ENCODE peak calls at places on chromosomes 1 and 21, in four cellular contexts. One of them, this sample, is unnamed.

GRCh38 chr1:232218955-232219865 is 410.7 kb downstream of the SIPA1L2 start:
- DNase-seq in cardiac fibroblast: no peak
- DNase-seq in fibroblast of mammary gland: no peak
- DNase-seq in endothelial cell of umbilical vein: no peak
- DNase-seq in this sample: no peak

GRCh38 chr1:19765623-19766022 is 34.1 kb downstream of the TMCO4 start:
- DNase-seq in cardiac fibroblast: peak
- DNase-seq in fibroblast of mammary gland: peak
- DNase-seq in endothelial cell of umbilical vein: peak
- DNase-seq in this sample: peak

GRCh38 chr1:155669233-155670162 is 19.1 kb downstream of the YY1AP1 start:
- DNase-seq in cardiac fibroblast: no peak
- DNase-seq in fibroblast of mammary gland: no peak
- DNase-seq in endothelial cell of umbilical vein: no peak
- DNase-seq in this sample: no peak

GRCh38 chr1:189405419-189405818 is 1072.2 kb downstream of the BRINP3 start:
- DNase-seq in cardiac fibroblast: no peak
- DNase-seq in fibroblast of mammary gland: no peak
- DNase-seq in endothelial cell of umbilical vein: no peak
- DNase-seq in this sample: no peak

GRCh38 chr1:224615861-224616760 is at the start of gene CNIH3:
- DNase-seq in cardiac fibroblast: peak
- DNase-seq in fibroblast of mammary gland: peak
- DNase-seq in endothelial cell of umbilical vein: no peak
- DNase-seq in this sample: peak

GRCh38 chr1:207811920-207812720 is 60.3 kb downstream of the CD46 start:
- DNase-seq in cardiac fibroblast: peak
- DNase-seq in fibroblast of mammary gland: peak
- DNase-seq in endothelial cell of umbilical vein: peak
- DNase-seq in this sample: peak

GRCh38 chr1:7235871-7236472 is 450.7 kb downstream of the CAMTA1 start:
- DNase-seq in cardiac fibroblast: no peak
- DNase-seq in fibroblast of mammary gland: no peak
- DNase-seq in endothelial cell of umbilical vein: no peak
- DNase-seq in this sample: peak

GRCh38 chr1:53340660-53341520 is 13.0 kb upstream of the LRP8 start:
- DNase-seq in cardiac fibroblast: no peak
- DNase-seq in fibroblast of mammary gland: peak
- DNase-seq in endothelial cell of umbilical vein: no peak
- DNase-seq in this sample: no peak

GRCh38 chr1:207713529-207713928 is 38.3 kb upstream of the CD46 start:
- DNase-seq in cardiac fibroblast: no peak
- DNase-seq in fibroblast of mammary gland: no peak
- DNase-seq in endothelial cell of umbilical vein: no peak
- DNase-seq in this sample: no peak

GRCh38 chr1:17573518-17574041 is 34.1 kb downstream of the ARHGEF10L start:
- DNase-seq in cardiac fibroblast: no peak
- DNase-seq in fibroblast of mammary gland: no peak
- DNase-seq in endothelial cell of umbilical vein: no peak
- DNase-seq in this sample: no peak

GRCh38 chr1:92784051-92784638 is 763 bp downstream of the EVI5 start:
- DNase-seq in cardiac fibroblast: peak
- DNase-seq in fibroblast of mammary gland: peak
- DNase-seq in endothelial cell of umbilical vein: peak
- DNase-seq in this sample: peak

GRCh38 chr1:89065077-89065868 is at the start of gene GBP1:
- DNase-seq in cardiac fibroblast: peak
- DNase-seq in fibroblast of mammary gland: peak
- DNase-seq in endothelial cell of umbilical vein: peak
- DNase-seq in this sample: no peak

GRCh38 chr21:36470294-36470693 is 9.6 kb downstream of the CLDN14 start:
- DNase-seq in cardiac fibroblast: no peak
- DNase-seq in fibroblast of mammary gland: no peak
- DNase-seq in endothelial cell of umbilical vein: no peak
- DNase-seq in this sample: no peak

GRCh38 chr1:43664369-43664768 is 14.4 kb downstream of the KDM4A start:
- DNase-seq in cardiac fibroblast: no peak
- DNase-seq in fibroblast of mammary gland: no peak
- DNase-seq in endothelial cell of umbilical vein: no peak
- DNase-seq in this sample: no peak

GRCh38 chr1:22508329-22508728 is 55.0 kb upstream of the EPHA8 start:
- DNase-seq in cardiac fibroblast: no peak
- DNase-seq in fibroblast of mammary gland: no peak
- DNase-seq in endothelial cell of umbilical vein: no peak
- DNase-seq in this sample: no peak

GRCh38 chr1:45769261-45769932 is 18.9 kb upstream of the IPP start:
- DNase-seq in cardiac fibroblast: peak
- DNase-seq in fibroblast of mammary gland: peak
- DNase-seq in endothelial cell of umbilical vein: no peak
- DNase-seq in this sample: peak

GRCh38 chr1:40662864-40663263 is 2.6 kb downstream of the RIMS3 start:
- DNase-seq in cardiac fibroblast: no peak
- DNase-seq in fibroblast of mammary gland: no peak
- DNase-seq in endothelial cell of umbilical vein: no peak
- DNase-seq in this sample: peak

GRCh38 chr1:15852828-15853302 is 5.4 kb downstream of the SPEN start:
- DNase-seq in cardiac fibroblast: no peak
- DNase-seq in fibroblast of mammary gland: no peak
- DNase-seq in endothelial cell of umbilical vein: no peak
- DNase-seq in this sample: no peak

GRCh38 chr1:225486856-225487255 is 59.0 kb upstream of the LBR start:
- DNase-seq in cardiac fibroblast: no peak
- DNase-seq in fibroblast of mammary gland: no peak
- DNase-seq in endothelial cell of umbilical vein: no peak
- DNase-seq in this sample: no peak

GRCh38 chr1:3491291-3492246 is 37.1 kb downstream of the ARHGEF16 start:
- DNase-seq in cardiac fibroblast: peak
- DNase-seq in fibroblast of mammary gland: peak
- DNase-seq in endothelial cell of umbilical vein: peak
- DNase-seq in this sample: peak

GRCh38 chr1:56908619-56909340 is 54.2 kb downstream of the C8A start:
- DNase-seq in cardiac fibroblast: peak
- DNase-seq in fibroblast of mammary gland: peak
- DNase-seq in endothelial cell of umbilical vein: no peak
- DNase-seq in this sample: no peak

GRCh38 chr1:32352831-32353383 is 9.4 kb downstream of the FAM229A start:
- DNase-seq in cardiac fibroblast: no peak
- DNase-seq in fibroblast of mammary gland: peak
- DNase-seq in endothelial cell of umbilical vein: no peak
- DNase-seq in this sample: peak

GRCh38 chr21:45861156-45861870 is 120.3 kb upstream of the COL6A1 start:
- DNase-seq in cardiac fibroblast: no peak
- DNase-seq in fibroblast of mammary gland: no peak
- DNase-seq in endothelial cell of umbilical vein: no peak
- DNase-seq in this sample: no peak

GRCh38 chr1:110612060-110612745 is 6.0 kb upstream of the KCNA2 start:
- DNase-seq in cardiac fibroblast: no peak
- DNase-seq in fibroblast of mammary gland: no peak
- DNase-seq in endothelial cell of umbilical vein: no peak
- DNase-seq in this sample: no peak

GRCh38 chr1:17569200-17570139 is 30.0 kb downstream of the ARHGEF10L start:
- DNase-seq in cardiac fibroblast: peak
- DNase-seq in fibroblast of mammary gland: peak
- DNase-seq in endothelial cell of umbilical vein: no peak
- DNase-seq in this sample: peak

GRCh38 chr1:197692965-197693364 is 82.3 kb downstream of the DENND1B start:
- DNase-seq in cardiac fibroblast: peak
- DNase-seq in fibroblast of mammary gland: peak
- DNase-seq in endothelial cell of umbilical vein: peak
- DNase-seq in this sample: no peak

GRCh38 chr1:97377432-97378034 is 543.3 kb downstream of the DPYD start:
- DNase-seq in cardiac fibroblast: no peak
- DNase-seq in fibroblast of mammary gland: no peak
- DNase-seq in endothelial cell of umbilical vein: no peak
- DNase-seq in this sample: no peak

GRCh38 chr1:244313346-244313745 is 138.4 kb downstream of the ADSS2 start:
- DNase-seq in cardiac fibroblast: peak
- DNase-seq in fibroblast of mammary gland: peak
- DNase-seq in endothelial cell of umbilical vein: no peak
- DNase-seq in this sample: no peak

GRCh38 chr1:101174722-101175121 is 62.1 kb upstream of the S1PR1 start:
- DNase-seq in cardiac fibroblast: peak
- DNase-seq in fibroblast of mammary gland: peak
- DNase-seq in endothelial cell of umbilical vein: no peak
- DNase-seq in this sample: peak

GRCh38 chr1:89465201-89465600 is 59.4 kb upstream of the LRRC8B start:
- DNase-seq in cardiac fibroblast: no peak
- DNase-seq in fibroblast of mammary gland: no peak
- DNase-seq in endothelial cell of umbilical vein: no peak
- DNase-seq in this sample: no peak

GRCh38 chr1:172279951-172280350 is 140.5 kb upstream of the C1orf105 start:
- DNase-seq in cardiac fibroblast: no peak
- DNase-seq in fibroblast of mammary gland: peak
- DNase-seq in endothelial cell of umbilical vein: no peak
- DNase-seq in this sample: no peak

GRCh38 chr1:245598524-245599310 is 443.9 kb downstream of the KIF26B start:
- DNase-seq in cardiac fibroblast: peak
- DNase-seq in fibroblast of mammary gland: peak
- DNase-seq in endothelial cell of umbilical vein: no peak
- DNase-seq in this sample: no peak

GRCh38 chr1:33470495-33471012 is 1.9 kb upstream of the ZSCAN20 start:
- DNase-seq in cardiac fibroblast: peak
- DNase-seq in fibroblast of mammary gland: peak
- DNase-seq in endothelial cell of umbilical vein: peak
- DNase-seq in this sample: peak

GRCh38 chr1:226631229-226632000 is 82.9 kb downstream of the STUM start:
- DNase-seq in cardiac fibroblast: no peak
- DNase-seq in fibroblast of mammary gland: no peak
- DNase-seq in endothelial cell of umbilical vein: no peak
- DNase-seq in this sample: no peak

GRCh38 chr1:11738783-11739182 is 2.8 kb downstream of the AGTRAP start:
- DNase-seq in cardiac fibroblast: no peak
- DNase-seq in fibroblast of mammary gland: no peak
- DNase-seq in endothelial cell of umbilical vein: no peak
- DNase-seq in this sample: peak
- TF ChIP-seq CTCF in cardiac fibroblast: no peak
- TF ChIP-seq CTCF in fibroblast of mammary gland: no peak
- TF ChIP-seq CTCF in endothelial cell of umbilical vein: no peak
- TF ChIP-seq CTCF in this sample: no peak

GRCh38 chr1:202579806-202580205 is 130.4 kb downstream of the SYT2 start:
- DNase-seq in cardiac fibroblast: peak
- DNase-seq in fibroblast of mammary gland: peak
- DNase-seq in endothelial cell of umbilical vein: no peak
- DNase-seq in this sample: peak

GRCh38 chr1:202577381-202577780 is 132.9 kb downstream of the SYT2 start:
- DNase-seq in cardiac fibroblast: no peak
- DNase-seq in fibroblast of mammary gland: peak
- DNase-seq in endothelial cell of umbilical vein: no peak
- DNase-seq in this sample: peak

GRCh38 chr1:202578565-202578964 is 131.7 kb downstream of the SYT2 start:
- DNase-seq in cardiac fibroblast: no peak
- DNase-seq in fibroblast of mammary gland: peak
- DNase-seq in endothelial cell of umbilical vein: no peak
- DNase-seq in this sample: no peak

GRCh38 chr1:202576816-202577215 is 133.4 kb downstream of the SYT2 start:
- DNase-seq in cardiac fibroblast: peak
- DNase-seq in fibroblast of mammary gland: peak
- DNase-seq in endothelial cell of umbilical vein: peak
- DNase-seq in this sample: peak

GRCh38 chr1:202578001-202578500 is 132.2 kb downstream of the SYT2 start:
- DNase-seq in cardiac fibroblast: no peak
- DNase-seq in fibroblast of mammary gland: no peak
- DNase-seq in endothelial cell of umbilical vein: no peak
- DNase-seq in this sample: no peak
- H3K4me3 ChIP-seq in cardiac fibroblast: no peak
- H3K4me3 ChIP-seq in fibroblast of mammary gland: no peak
- H3K4me3 ChIP-seq in endothelial cell of umbilical vein: no peak
- H3K4me3 ChIP-seq in this sample: no peak

DNA sequence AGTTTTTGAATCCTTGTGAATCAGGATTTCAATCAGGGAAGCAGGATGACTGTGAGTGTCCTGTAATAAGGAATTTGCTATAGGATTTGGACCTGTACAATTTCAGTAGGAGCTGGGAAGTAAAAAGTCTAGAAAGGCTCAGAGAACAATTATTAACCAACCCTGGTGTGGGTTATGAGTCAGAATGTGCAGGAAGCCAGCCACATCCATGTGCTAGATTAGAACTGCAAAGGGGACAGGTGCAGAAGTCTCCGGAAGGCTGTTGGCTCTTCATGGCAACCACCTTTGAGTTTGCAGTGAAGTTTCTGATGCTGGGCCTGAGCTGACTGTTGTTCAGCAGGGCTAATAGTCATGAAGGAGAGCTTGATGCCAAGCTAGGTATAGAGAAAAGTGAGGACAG is 70.7 kb downstream of the SPATA46 start:
- DNase-seq in cardiac fibroblast: peak
- DNase-seq in fibroblast of mammary gland: peak
- DNase-seq in endothelial cell of umbilical vein: peak
- DNase-seq in this sample: no peak
- TF ChIP-seq CTCF in cardiac fibroblast: no peak
- TF ChIP-seq CTCF in fibroblast of mammary gland: no peak
- TF ChIP-seq CTCF in endothelial cell of umbilical vein: no peak
- TF ChIP-seq CTCF in this sample: no peak

GRCh38 chr1:203288351-203288894 is 16.9 kb upstream of the BTG2 start:
- DNase-seq in cardiac fibroblast: no peak
- DNase-seq in fibroblast of mammary gland: no peak
- DNase-seq in endothelial cell of umbilical vein: no peak
- DNase-seq in this sample: peak

GRCh38 chr1:203289982-203290260 is 15.4 kb upstream of the BTG2 start:
- DNase-seq in cardiac fibroblast: no peak
- DNase-seq in fibroblast of mammary gland: no peak
- DNase-seq in endothelial cell of umbilical vein: no peak
- DNase-seq in this sample: peak

GRCh38 chr1:203289281-203289981 is 15.9 kb upstream of the BTG2 start:
- DNase-seq in cardiac fibroblast: no peak
- DNase-seq in fibroblast of mammary gland: no peak
- DNase-seq in endothelial cell of umbilical vein: no peak
- DNase-seq in this sample: peak

GRCh38 chr1:203291201-203292096 is 13.9 kb upstream of the BTG2 start:
- DNase-seq in cardiac fibroblast: no peak
- DNase-seq in fibroblast of mammary gland: no peak
- DNase-seq in endothelial cell of umbilical vein: no peak
- DNase-seq in this sample: peak

DNA sequence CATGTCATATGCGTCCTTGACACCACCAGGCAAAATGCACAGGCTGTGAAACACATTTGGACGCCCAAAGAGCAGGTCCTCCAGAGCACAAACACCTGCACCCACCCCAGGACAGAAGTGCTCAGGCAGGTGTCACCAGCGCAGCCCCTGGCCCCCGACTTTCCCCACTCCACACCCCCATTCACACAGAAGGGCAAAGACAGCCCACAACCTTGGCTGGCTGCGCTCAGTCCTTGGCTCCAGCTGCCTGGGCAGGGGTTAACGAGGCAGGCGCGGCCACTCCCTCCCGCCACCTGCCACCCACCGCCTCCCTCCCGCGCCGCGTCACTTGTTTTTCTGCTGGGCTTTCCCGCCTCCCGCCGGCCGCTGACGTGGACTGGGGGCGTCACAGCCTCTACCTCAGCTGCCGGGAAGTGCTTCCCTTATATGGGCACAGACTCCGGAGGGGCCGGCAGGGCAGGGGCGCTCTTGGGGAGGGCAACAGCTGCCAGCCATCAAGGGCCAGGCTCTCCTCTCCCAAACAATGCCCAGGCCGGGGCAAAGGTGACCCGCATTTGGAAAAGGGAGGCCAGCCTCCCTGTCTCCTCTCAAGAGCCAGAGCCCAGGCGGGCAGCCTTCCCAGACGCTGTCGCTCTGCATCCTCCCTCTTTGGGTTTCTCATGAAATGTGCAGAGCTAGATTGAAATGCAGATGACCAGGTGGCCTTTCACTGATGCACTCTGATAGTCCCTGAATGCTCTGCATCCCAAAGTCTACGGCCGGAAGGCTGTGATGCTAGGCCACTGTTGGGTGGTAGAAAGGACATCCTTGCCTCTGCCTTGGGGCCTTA is 14.8 kb upstream of the BTG2 start:
- DNase-seq in cardiac fibroblast: peak
- DNase-seq in fibroblast of mammary gland: peak
- DNase-seq in endothelial cell of umbilical vein: peak
- DNase-seq in this sample: peak
- H3K4me3 ChIP-seq in cardiac fibroblast: no peak
- H3K4me3 ChIP-seq in fibroblast of mammary gland: no peak
- H3K4me3 ChIP-seq in endothelial cell of umbilical vein: no peak
- H3K4me3 ChIP-seq in this sample: peak

This sample was measured in osteoblast.